ENCODE peak calls at places on chromosomes 11 and 22, in eight cellular contexts. T is activated CD4-positive, alpha-beta T cell treated with anti-CD3 and anti-CD28 coated beads for 24 hours; D is ACHN; G is gastrocnemius medialis; R is G401; H is mucosa of gallbladder; N is stromal cell of bone marrow; M is NCI-H1092 treated with DMSO at 0.1 percent for 48 hours. O is an unnamed sample.

GRCh38 chr22:43078522-43078921 is 10.7 kb downstream of the TTLL1 start:
- DNase-seq in T (no peak), H (no peak), G (no peak), N (no peak), R (no peak), D (no peak), M (no peak), O (peak)

GRCh38 chr22:26131755-26132154 is 37.5 kb upstream of the SEZ6L start:
- DNase-seq in R (no peak), T (no peak), M (no peak), H (no peak), G (no peak), N (no peak), D (no peak), O (no peak)

GRCh38 chr11:112087212-112087611 is 539 bp downstream of the SDHD start:
- DNase-seq in G (no peak), N (no peak), D (peak), T (no peak), M (no peak), R (no peak), H (no peak), O (no peak)

GRCh38 chr11:122748968-122749687 is 89.2 kb upstream of the CRTAM start:
- DNase-seq in R (no peak), M (no peak), N (peak), D (peak), G (peak), T (no peak), H (peak), O (no peak)

GRCh38 chr11:101478587-101479375 is 105.0 kb downstream of the TRPC6 start:
- DNase-seq in M (no peak), H (no peak), D (no peak), R (no peak), G (no peak), T (no peak), N (no peak), O (no peak)

GRCh38 chr11:71397328-71397860 is 50.8 kb downstream of the DHCR7 start:
- DNase-seq in T (no peak), N (no peak), H (no peak), M (peak), D (no peak), G (no peak), R (no peak), O (no peak)

GRCh38 chr22:47678048-47678447 is 915.6 kb downstream of the TBC1D22A start:
- DNase-seq in N (no peak), D (no peak), T (no peak), H (no peak), G (no peak), R (no peak), M (no peak), O (no peak)

GRCh38 chr11:110087820-110088534 is 5.2 kb upstream of the ZC3H12C start:
- DNase-seq in D (peak), T (no peak), R (no peak), H (no peak), G (no peak), M (no peak), N (peak), O (no peak)

GRCh38 chr22:27323646-27324045 is 477.9 kb downstream of the MN1 start:
- DNase-seq in R (no peak), T (no peak), D (no peak), H (no peak), M (no peak), G (no peak), N (no peak), O (no peak)

GRCh38 chr11:20089796-20090653 is 70.2 kb downstream of the DBX1 start:
- DNase-seq in M (peak), H (no peak), T (no peak), G (no peak), D (no peak), N (no peak), R (no peak), O (no peak)

GRCh38 chr22:33921576-33922181 is 1.4 kb upstream of the LARGE1 start:
- DNase-seq in H (peak), R (peak), D (peak), N (no peak), G (peak), T (no peak), M (peak), O (peak)

GRCh38 chr22:26767351-26767970 is 110.1 kb downstream of the MIAT start:
- DNase-seq in R (peak), G (no peak), D (no peak), T (no peak), M (no peak), H (no peak), N (no peak), O (no peak)

GRCh38 chr11:7492253-7492652 is 6.9 kb downstream of the OLFML1 start:
- DNase-seq in N (no peak), D (no peak), M (no peak), R (no peak), T (no peak), H (no peak), G (no peak), O (no peak)